ENCODE peak calls at places on chromosomes 6 and 20, in ten cellular contexts. G, M, I, R, A, Y, C, K, L and B are unnamed samples.

GRCh38 chr6:2179950-2180349 is 65.5 kb downstream of the GMDS start:
- DNase-seq in G (no peak), M (no peak), I (no peak), R (no peak), A (no peak), Y (no peak), C (no peak), K (no peak), L (no peak), B (no peak)

GRCh38 chr6:137489410-137490371 is 4.5 kb downstream of the OLIG3 start:
- DNase-seq in G (no peak), M (no peak), I (no peak), R (peak; percentile 80), A (no peak), Y (no peak), C (no peak), K (peak; percentile 24), L (no peak), B (no peak)

GRCh38 chr6:54910326-54910952 is 63.9 kb downstream of the FAM83B start:
- DNase-seq in G (no peak), M (no peak), I (no peak), R (no peak), A (no peak), Y (no peak), C (no peak), K (no peak), L (no peak), B (no peak)

GRCh38 chr6:169250660-169251059 is 3.0 kb downstream of the THBS2 start:
- DNase-seq in G (peak; percentile 39), M (no peak), I (peak; percentile 88), R (peak; percentile 23), A (peak; percentile 81), Y (peak; percentile 75), C (no peak), K (no peak), L (peak; percentile 43), B (peak; percentile 76)

GRCh38 chr6:6820688-6821238 is 232.2 kb downstream of the LY86 start:
- DNase-seq in G (peak; percentile 31), M (no peak), I (no peak), R (peak; percentile 75), A (no peak), Y (no peak), C (no peak), K (no peak), L (peak; percentile 66), B (peak; percentile 97)

GRCh38 chr6:23244300-23244699 is 674.9 kb downstream of the HDGFL1 start:
- DNase-seq in G (peak; percentile 28), M (no peak), I (no peak), R (no peak), A (no peak), Y (peak; percentile 58), C (no peak), K (no peak), L (no peak), B (peak; percentile 90)

GRCh38 chr6:111030008-111031006 is 48.5 kb downstream of the RPF2 start:
- DNase-seq in G (no peak), M (no peak), I (no peak), R (no peak), A (no peak), Y (no peak), C (no peak), K (no peak), L (no peak), B (no peak)

GRCh38 chr20:710762-711120 is 35.1 kb upstream of the SCRT2 start:
- DNase-seq in G (no peak), M (no peak), I (no peak), R (no peak), A (no peak), Y (no peak), C (no peak), K (no peak), L (no peak), B (no peak)

GRCh38 chr20:37790900-37791299 is 97.1 kb downstream of the CTNNBL1 start:
- DNase-seq in G (no peak), M (no peak), I (no peak), R (no peak), A (no peak), Y (no peak), C (no peak), K (no peak), L (no peak), B (no peak)

GRCh38 chr6:183668-184067 is 108.6 kb upstream of the DUSP22 start:
- DNase-seq in G (no peak), M (no peak), I (no peak), R (no peak), A (no peak), Y (no peak), C (no peak), K (no peak), L (no peak), B (no peak)

GRCh38 chr6:89488438-89488837 is 55.5 kb downstream of the ANKRD6 start:
- DNase-seq in G (no peak), M (no peak), I (no peak), R (no peak), A (no peak), Y (no peak), C (no peak), K (no peak), L (no peak), B (no peak)

GRCh38 chr20:33840759-33841438 is 29.8 kb downstream of the CHMP4B start:
- DNase-seq in G (no peak), M (no peak), I (no peak), R (no peak), A (no peak), Y (no peak), C (no peak), K (no peak), L (no peak), B (no peak)

GRCh38 chr6:161073940-161074339 is 82.4 kb downstream of the MAP3K4 start:
- DNase-seq in G (no peak), M (no peak), I (no peak), R (no peak), A (no peak), Y (no peak), C (no peak), K (no peak), L (no peak), B (no peak)

GRCh38 chr20:35698298-35699126 is 640 bp downstream of the NFS1 start:
- DNase-seq in G (peak; percentile 18), M (no peak), I (no peak), R (no peak), A (no peak), Y (no peak), C (peak; percentile 37), K (no peak), L (no peak), B (no peak)

GRCh38 chr6:63964347-63964746 is 328.7 kb downstream of the PHF3 start:
- DNase-seq in G (no peak), M (no peak), I (no peak), R (no peak), A (no peak), Y (no peak), C (no peak), K (no peak), L (no peak), B (no peak)

GRCh38 chr6:52834481-52834880 is 6.1 kb downstream of the GSTA5 start:
- DNase-seq in G (no peak), M (no peak), I (no peak), R (no peak), A (no peak), Y (no peak), C (no peak), K (no peak), L (no peak), B (peak; percentile 77)

GRCh38 chr6:144027927-144028587 is 20.0 kb upstream of the PLAGL1 start:
- DNase-seq in G (no peak), M (no peak), I (no peak), R (no peak), A (no peak), Y (no peak), C (no peak), K (no peak), L (no peak), B (no peak)

GRCh38 chr20:5197270-5197827 is 70.5 kb downstream of the CDS2 start:
- DNase-seq in G (no peak), M (no peak), I (no peak), R (no peak), A (no peak), Y (no peak), C (no peak), K (no peak), L (no peak), B (no peak)

GRCh38 chr6:5996701-5997419 is 9.9 kb downstream of the NRN1 start:
- DNase-seq in G (no peak), M (no peak), I (no peak), R (no peak), A (no peak), Y (no peak), C (no peak), K (no peak), L (no peak), B (no peak)

GRCh38 chr6:63418741-63419140 is 99.0 kb upstream of the LGSN start:
- DNase-seq in G (no peak), M (no peak), I (no peak), R (no peak), A (no peak), Y (no peak), C (no peak), K (no peak), L (no peak), B (no peak)

GRCh38 chr6:42396720-42397119 is 55.0 kb downstream of the TRERF1 start:
- DNase-seq in G (no peak), M (no peak), I (no peak), R (no peak), A (no peak), Y (no peak), C (no peak), K (no peak), L (no peak), B (no peak)

GRCh38 chr6:16676978-16677377 is 84.3 kb downstream of the ATXN1 start:
- DNase-seq in G (peak; percentile 82), M (no peak), I (peak; percentile 69), R (peak; percentile 36), A (no peak), Y (no peak), C (no peak), K (no peak), L (no peak), B (peak; percentile 47)

GRCh38 chr20:23189341-23189740 is 103.2 kb upstream of the CD93 start:
- DNase-seq in G (no peak), M (no peak), I (no peak), R (no peak), A (no peak), Y (no peak), C (no peak), K (no peak), L (no peak), B (no peak)

GRCh38 chr6:35047265-35048011 is 93.7 kb downstream of the TCP11 start:
- DNase-seq in G (no peak), M (no peak), I (no peak), R (no peak), A (no peak), Y (no peak), C (no peak), K (no peak), L (peak; percentile 40), B (no peak)

GRCh38 chr6:159525445-159526031 is 167.5 kb downstream of the SOD2 start:
- DNase-seq in G (no peak), M (no peak), I (no peak), R (no peak), A (no peak), Y (no peak), C (no peak), K (no peak), L (no peak), B (no peak)

GRCh38 chr20:40797425-40797824 is 108.4 kb upstream of the MAFB start:
- DNase-seq in G (no peak), M (no peak), I (peak; percentile 21), R (peak; percentile 19), A (peak; percentile 20), Y (no peak), C (no peak), K (no peak), L (no peak), B (peak; percentile 37)

GRCh38 chr20:62236997-62237771 is 1.1 kb upstream of the OSBPL2 start:
- DNase-seq in G (no peak), M (no peak), I (no peak), R (no peak), A (no peak), Y (no peak), C (no peak), K (no peak), L (no peak), B (no peak)

GRCh38 chr6:18269253-18269652 is 4.9 kb upstream of the DEK start:
- DNase-seq in G (no peak), M (no peak), I (peak; percentile 84), R (no peak), A (peak; percentile 42), Y (no peak), C (no peak), K (no peak), L (no peak), B (peak; percentile 62)